ENCODE peak calls at places on chromosomes 4 and X, in seven cellular contexts. Y is DND-41; G is stimulated activated naive CD8-positive, alpha-beta T cell treated with anti-CD3 and anti-CD28 coated beads, Interleukin-15, Interleukin-2, amounts not matched to agents 100 U/mL and 50 U/mL, for 24 hours; J is stimulated activated CD4-positive, alpha-beta T cell treated with anti-CD3 and anti-CD28 coated beads, TNF-alpha, amount 100 ng/mL, for 48 hours; C is A549; N is H7; V is left lung. X is an unnamed sample.

GRCh38 chrX:103056902-103057301 is 7.1 kb downstream of the BEX1 start:
- DNase-seq in G (no peak), V (no peak), J (no peak), Y (no peak), C (no peak), N (no peak), X (no peak)

GRCh38 chr4:14596437-14596836 is 405.8 kb upstream of the CPEB2 start:
- DNase-seq in C (no peak), V (no peak), J (no peak), G (no peak), Y (no peak), N (no peak), X (no peak)

GRCh38 chrX:68998716-68999115 is 166.5 kb downstream of the PJA1 start:
- DNase-seq in Y (no peak), N (peak), G (no peak), V (no peak), C (no peak), J (no peak), X (no peak)

GRCh38 chr4:82213485-82214162 is 160.2 kb downstream of the HNRNPD start:
- DNase-seq in N (no peak), C (no peak), Y (peak), J (no peak), G (no peak), V (no peak), X (no peak)

GRCh38 chr4:5338511-5338910 is 287.2 kb downstream of the STK32B start:
- DNase-seq in V (no peak), J (no peak), N (no peak), G (no peak), C (no peak), Y (no peak), X (no peak)

GRCh38 chr4:1611501-1611870 is 72.6 kb downstream of the FAM53A start:
- DNase-seq in C (no peak), Y (no peak), V (no peak), G (no peak), N (no peak), J (no peak), X (no peak)

GRCh38 chrX:19372170-19373033 is 28.7 kb downstream of the PDHA1 start:
- DNase-seq in Y (peak), J (peak), C (peak), N (peak), V (peak), G (peak), X (peak)

GRCh38 chrX:120549483-120550452 is 11.0 kb downstream of the CUL4B start:
- DNase-seq in G (peak), Y (no peak), C (peak), J (peak), V (no peak), N (no peak), X (peak)

GRCh38 chr4:4985036-4985435 is 34.2 kb downstream of the CYTL1 start:
- DNase-seq in G (no peak), C (no peak), N (no peak), V (no peak), J (no peak), Y (no peak), X (no peak)

GRCh38 chrX:47749185-47749967 is 87.3 kb upstream of the ZNF81 start:
- DNase-seq in G (no peak), Y (no peak), V (no peak), J (no peak), C (no peak), N (no peak), X (no peak)

GRCh38 chr4:92236907-92237306 is 66.9 kb upstream of the GRID2 start:
- DNase-seq in N (no peak), J (no peak), C (no peak), G (no peak), Y (no peak), V (no peak), X (no peak)

GRCh38 chrX:7372843-7373525 is 225.0 kb upstream of the PUDP start:
- DNase-seq in J (no peak), G (no peak), N (no peak), V (no peak), C (peak), Y (no peak), X (no peak)

GRCh38 chr4:7384929-7385890 is 49.5 kb downstream of the PSAPL1 start:
- DNase-seq in N (peak), V (no peak), J (no peak), C (no peak), Y (no peak), G (no peak), X (peak)

GRCh38 chrX:140066262-140066661 is 100.9 kb upstream of the CXorf66 start:
- DNase-seq in C (no peak), J (no peak), N (no peak), V (no peak), G (no peak), Y (no peak), X (no peak)

GRCh38 chrX:38262715-38263620 is 42.3 kb upstream of the SRPX start:
- DNase-seq in N (no peak), V (no peak), J (no peak), C (no peak), G (no peak), Y (no peak), X (no peak)

GRCh38 chr4:139229534-139230039 is 50.4 kb downstream of the MGARP start:
- DNase-seq in Y (no peak), V (no peak), J (no peak), G (no peak), N (peak), C (peak), X (no peak)

GRCh38 chr4:184747034-184747830 is 13.3 kb upstream of the CENPU start:
- DNase-seq in G (no peak), Y (no peak), C (no peak), N (peak), J (no peak), V (peak), X (no peak)

GRCh38 chr4:25085621-25086020 is 54.9 kb upstream of the LGI2 start:
- DNase-seq in G (no peak), V (no peak), J (no peak), Y (no peak), N (no peak), C (no peak), X (peak)

GRCh38 chrX:53895270-53895669 is 149.0 kb downstream of the PHF8 start:
- DNase-seq in N (no peak), C (no peak), J (no peak), V (no peak), G (no peak), Y (no peak), X (no peak)

X was measured in tibial artery.